ENCODE peak calls at places on chromosome 4, in ten cellular contexts. E is neural crest cell, M is OCI-LY7, Y is choroid plexus epithelial cell, V is mesothelial cell of epicardium, G is tibial artery, R is suprapubic skin, Q is cardiac fibroblast, A is heart right ventricle, J is WTC11. F is an unnamed sample.

GRCh38 chr4:26176621-26177121 is 144.1 kb upstream of the RBPJ start:
- DNase-seq in E (no peak), M (no peak), Y (peak; percentile 76), V (no peak), G (no peak), R (no peak), Q (peak; percentile 71), A (no peak), J (no peak), F (no peak)

GRCh38 chr4:180057891-180058643 is 2185.1 kb upstream of the TENM3 start:
- DNase-seq in E (peak; percentile 18), M (no peak), Y (peak; percentile 12), V (peak; percentile 25), G (no peak), R (no peak), Q (peak; percentile 17), A (peak; percentile 9), J (peak; percentile 53), F (peak; percentile 50)

GRCh38 chr4:138864961-138865720 is 150.4 kb upstream of the NOCT start:
- DNase-seq in E (no peak), M (no peak), Y (no peak), V (no peak), G (no peak), R (no peak), Q (no peak), A (no peak), J (no peak), F (no peak)

GRCh38 chr4:108586778-108587177 is 33.6 kb upstream of the RPL34 start:
- DNase-seq in E (no peak), M (no peak), Y (no peak), V (no peak), G (no peak), R (no peak), Q (no peak), A (no peak), J (no peak), F (no peak)

GRCh38 chr4:579543-580175 is 3.6 kb upstream of the TMEM271 start:
- DNase-seq in E (no peak), M (peak; percentile 27), Y (no peak), V (no peak), G (no peak), R (no peak), Q (no peak), A (no peak), J (no peak), F (no peak)

GRCh38 chr4:128776794-128777216 is 32.7 kb upstream of the JADE1 start:
- DNase-seq in E (no peak), M (no peak), Y (peak; percentile 93), V (no peak), G (peak; percentile 75), R (no peak), Q (peak; percentile 91), A (peak; percentile 76), J (no peak), F (no peak)

GRCh38 chr4:6200922-6201362 is 593 bp upstream of the JAKMIP1 start:
- DNase-seq in E (no peak), M (peak; percentile 31), Y (no peak), V (no peak), G (no peak), R (no peak), Q (no peak), A (no peak), J (no peak), F (no peak)

GRCh38 chr4:40199999-40200880 is 3.4 kb downstream of the RHOH start:
- DNase-seq in E (no peak), M (peak; percentile 83), Y (peak; percentile 84), V (no peak), G (no peak), R (no peak), Q (no peak), A (no peak), J (no peak), F (peak; percentile 39)

GRCh38 chr4:150310159-150310895 is 232.1 kb downstream of the DCLK2 start:
- DNase-seq in E (no peak), M (no peak), Y (peak; percentile 83), V (no peak), G (no peak), R (no peak), Q (peak; percentile 27), A (no peak), J (no peak), F (no peak)

GRCh38 chr4:119666653-119667091 is 38.1 kb upstream of the PDE5A start:
- DNase-seq in E (peak; percentile 4), M (no peak), Y (no peak), V (no peak), G (no peak), R (no peak), Q (no peak), A (no peak), J (no peak), F (no peak)

DNA sequence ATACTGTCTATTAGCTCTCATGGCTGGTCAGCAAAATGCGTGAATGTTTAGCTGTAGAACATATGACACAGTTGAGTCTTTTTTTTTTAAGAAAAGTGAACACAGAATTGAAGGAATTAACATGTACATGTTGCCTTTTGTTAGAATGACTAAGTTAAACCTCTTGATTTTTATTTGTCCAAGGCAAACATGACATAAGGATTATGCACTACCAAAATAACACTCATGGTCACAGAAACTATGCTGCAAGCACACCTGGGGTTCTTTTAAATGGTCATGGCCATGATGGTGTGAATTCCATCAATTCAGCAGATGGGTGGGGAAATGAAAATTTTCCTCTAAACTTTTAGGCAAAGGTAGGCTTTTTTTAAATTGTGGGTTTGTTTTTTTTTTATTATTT is 80.1 kb upstream of the CXCL13 start:
- DNase-seq in E (no peak), M (no peak), Y (no peak), V (no peak), G (no peak), R (no peak), Q (no peak), A (no peak), J (no peak), F (no peak)
- TF ChIP-seq CTCF in E (no peak), M (no peak), Y (no peak), V (no peak), G (no peak), R (no peak), Q (no peak), A (no peak), J (no peak), F (no peak)

DNA sequence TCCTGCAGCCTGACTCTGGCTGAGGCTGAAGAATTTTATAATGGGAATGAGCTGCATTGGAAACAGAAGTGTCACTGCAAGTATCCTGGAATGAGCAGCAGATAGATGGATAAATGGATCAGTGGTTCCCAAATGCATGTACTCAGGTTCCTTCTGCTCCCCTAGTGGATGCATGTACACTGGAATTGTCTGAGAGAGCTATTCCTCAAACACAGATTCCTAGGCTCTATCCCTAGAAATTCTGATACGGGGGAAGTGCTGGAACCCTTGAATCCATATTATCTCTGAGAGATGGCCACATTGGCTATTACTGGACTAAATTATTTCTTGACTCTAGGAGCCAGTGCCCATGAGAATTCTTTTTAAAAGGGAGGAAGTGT is 64.8 kb downstream of the TMEM131L start:
- DNase-seq in E (no peak), M (no peak), Y (no peak), V (no peak), G (no peak), R (no peak), Q (no peak), A (no peak), J (no peak), F (no peak)
- TF ChIP-seq CTCF in E (no peak), M (peak; percentile 21), Y (peak; percentile 44), V (no peak), G (peak; percentile 9), R (no peak), Q (no peak), A (no peak), J (no peak), F (peak; percentile 1)

DNA sequence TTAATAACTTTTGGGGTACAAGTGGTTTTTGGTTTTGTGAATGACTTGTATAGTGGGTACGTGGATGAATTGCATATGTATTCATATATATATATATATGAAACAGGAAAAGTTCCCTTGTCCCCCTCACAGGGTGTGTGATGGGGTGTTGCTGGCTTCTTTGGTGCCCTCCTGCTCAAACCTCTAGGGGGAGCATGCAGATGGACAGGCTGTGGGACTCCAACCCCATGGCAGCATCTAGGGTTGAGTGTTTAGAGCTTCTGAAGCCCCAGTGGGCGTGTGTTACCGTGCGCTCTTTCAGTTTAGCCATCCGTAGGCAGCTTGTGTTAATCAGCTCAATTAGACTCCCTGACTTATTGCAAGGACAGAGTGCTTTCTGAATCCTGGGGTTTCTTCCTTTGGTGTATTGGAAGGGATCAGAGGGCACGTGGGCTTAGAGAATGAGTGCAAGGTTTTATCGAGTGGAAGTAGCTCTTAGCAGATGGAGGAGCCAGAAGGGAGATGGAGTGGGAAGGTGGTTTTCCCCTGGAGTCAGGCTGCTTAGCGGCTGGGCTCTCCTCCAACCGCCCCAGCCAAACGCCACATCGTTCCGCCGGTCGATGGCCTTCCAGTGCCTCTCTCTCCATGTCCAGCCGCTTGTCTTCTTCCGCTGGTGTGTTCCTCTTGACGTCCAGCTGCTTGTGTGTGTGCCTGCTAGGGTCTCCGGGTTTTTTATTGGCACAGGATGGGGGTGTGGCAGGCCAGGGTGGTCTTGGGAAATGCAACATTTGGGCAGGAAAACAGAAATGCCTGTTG is 674.4 kb upstream of the LCORL start:
- DNase-seq in E (no peak), M (peak; percentile 14), Y (no peak), V (no peak), G (no peak), R (no peak), Q (no peak), A (no peak), J (peak; percentile 24), F (no peak)
- TF ChIP-seq CTCF in E (no peak), M (peak; percentile 46), Y (peak; percentile 41), V (no peak), G (no peak), R (no peak), Q (no peak), A (no peak), J (no peak), F (peak; percentile 21)

GRCh38 chr4:28269426-28269825 is 1408.8 kb downstream of the STIM2 start:
- DNase-seq in E (no peak), M (no peak), Y (no peak), V (no peak), G (no peak), R (no peak), Q (peak; percentile 19), A (no peak), J (no peak), F (no peak)

GRCh38 chr4:28267166-28267565 is 1406.5 kb downstream of the STIM2 start:
- DNase-seq in E (no peak), M (no peak), Y (no peak), V (no peak), G (no peak), R (no peak), Q (no peak), A (no peak), J (no peak), F (no peak)
- TF ChIP-seq CTCF in E (no peak), M (no peak), Y (no peak), V (no peak), G (no peak), R (no peak), Q (no peak), A (no peak), J (no peak), F (no peak)

DNA sequence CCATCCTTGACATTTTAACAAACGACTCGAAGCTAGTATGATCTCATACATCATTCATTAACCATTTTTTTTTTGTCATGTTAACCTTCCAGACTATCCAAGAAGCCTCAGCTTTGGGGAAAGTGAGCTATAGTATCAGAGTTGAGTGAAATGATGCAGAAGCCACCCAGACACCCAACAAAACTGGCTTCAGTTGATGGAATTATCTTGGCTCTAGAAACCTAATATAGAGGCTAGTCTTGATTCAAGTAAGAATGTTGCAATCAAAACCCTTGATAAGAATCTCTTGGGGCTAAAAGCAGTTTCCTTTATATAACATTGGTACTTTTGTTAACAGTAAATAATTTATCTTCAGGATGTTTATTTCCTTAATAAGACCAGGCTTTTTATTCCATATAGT is 7.8 kb downstream of the NAP1L5 start:
- DNase-seq in E (no peak), M (no peak), Y (no peak), V (no peak), G (no peak), R (no peak), Q (no peak), A (no peak), J (no peak), F (no peak)
- TF ChIP-seq CTCF in E (no peak), M (no peak), Y (no peak), V (no peak), G (no peak), R (no peak), Q (no peak), A (no peak), J (no peak), F (no peak)

F was measured in GM13977.